ENCODE peak calls at places on chromosomes 6 and 20, in ten cellular contexts. B is fibroblast of lung, S is nephron progenitor cell, K is D721Med, N is foreskin fibroblast, J is WTC11, W is choroid plexus epithelial cell, Y is fibroblast of pulmonary artery, T is MCF 10A, Z is pancreas. P is an unnamed sample.

GRCh38 chr20:62027116-62027515 is 38.6 kb downstream of the TAF4 start:
- DNase-seq in B (no peak), Y (peak), J (no peak), N (no peak), K (no peak), S (no peak), T (no peak), W (no peak), Z (no peak), P (no peak)

GRCh38 chr6:132287101-132287500 is 114.2 kb downstream of the MOXD1 start:
- DNase-seq in W (no peak), S (no peak), Z (no peak), K (no peak), B (no peak), J (no peak), Y (no peak), N (no peak), T (no peak), P (no peak)

GRCh38 chr6:149443411-149444181 is 41.2 kb downstream of the ZC3H12D start:
- DNase-seq in W (peak), T (no peak), J (no peak), S (no peak), N (peak), K (no peak), Y (peak), B (peak), Z (no peak), P (no peak)

GRCh38 chr20:45835230-45836224 is 1.9 kb downstream of the SNX21 start:
- DNase-seq in Y (peak), Z (no peak), T (peak), B (peak), K (no peak), J (no peak), N (peak), S (no peak), W (no peak), P (no peak)

GRCh38 chr6:158629376-158630221 is 14.9 kb downstream of the DYNLT1 start:
- DNase-seq in W (no peak), Z (peak), Y (no peak), J (peak), N (no peak), S (peak), B (no peak), K (no peak), T (no peak), P (no peak)

GRCh38 chr6:84763397-84764331 is 734 bp downstream of the TBX18 start:
- DNase-seq in T (no peak), N (peak), K (no peak), J (peak), Z (no peak), S (peak), W (peak), B (peak), Y (peak), P (no peak)

GRCh38 chr6:135212020-135212806 is 31.1 kb downstream of the MYB start:
- DNase-seq in K (no peak), T (peak), S (no peak), N (peak), Z (no peak), Y (peak), W (peak), B (peak), J (no peak), P (no peak)

GRCh38 chr6:157019733-157020132 is 242.6 kb downstream of the ARID1B start:
- DNase-seq in T (no peak), Y (peak), J (no peak), N (no peak), B (peak), W (peak), S (no peak), Z (no peak), K (no peak), P (no peak)

GRCh38 chr6:137495652-137496391 is 1.6 kb upstream of the OLIG3 start:
- DNase-seq in Z (no peak), J (peak), W (no peak), N (no peak), K (no peak), T (no peak), B (no peak), S (no peak), Y (no peak), P (no peak)

GRCh38 chr6:167573461-167574215 is 248.8 kb downstream of the TTLL2 start:
- DNase-seq in W (no peak), S (no peak), T (no peak), B (no peak), Z (no peak), K (no peak), J (no peak), N (no peak), Y (peak), P (no peak)

GRCh38 chr6:15317934-15318902 is 72.3 kb downstream of the JARID2 start:
- DNase-seq in B (no peak), N (no peak), T (no peak), K (no peak), W (peak), S (no peak), Y (no peak), J (no peak), Z (no peak), P (no peak)

GRCh38 chr6:138001750-138002349 is 105.4 kb downstream of the PERP start:
- DNase-seq in N (peak), S (peak), W (peak), K (no peak), J (peak), Z (peak), T (peak), B (peak), Y (peak), P (no peak)

GRCh38 chr6:165519316-165519715 is 143.7 kb downstream of the PDE10A start:
- DNase-seq in B (no peak), N (no peak), S (no peak), K (no peak), Y (no peak), J (no peak), Z (no peak), W (peak), T (no peak), P (no peak)

GRCh38 chr20:57622579-57623381 is 2.6 kb upstream of the ZBP1 start:
- DNase-seq in J (peak), B (peak), K (no peak), T (peak), Z (peak), Y (peak), W (peak), S (peak), N (peak), P (no peak)

GRCh38 chr6:128370072-128370471 is 150.3 kb downstream of the PTPRK start:
- DNase-seq in Z (no peak), B (peak), K (no peak), W (peak), S (no peak), N (peak), T (peak), Y (peak), J (no peak), P (no peak)

GRCh38 chr6:7150381-7151064 is 42.8 kb downstream of the RREB1 start:
- DNase-seq in N (no peak), B (no peak), W (no peak), T (no peak), S (peak), Y (no peak), Z (no peak), J (peak), K (no peak), P (no peak)

GRCh38 chr6:151481752-151482151 is 12.1 kb upstream of the CCDC170 start:
- DNase-seq in S (no peak), Y (no peak), T (no peak), B (no peak), J (no peak), Z (no peak), K (no peak), W (no peak), N (no peak), P (no peak)

GRCh38 chr20:63495771-63496403 is 3.0 kb downstream of the EEF1A2 start:
- DNase-seq in T (peak), B (peak), K (peak), J (peak), N (no peak), S (peak), W (peak), Z (peak), Y (peak), P (no peak)

GRCh38 chr20:48530957-48531356 is 296.8 kb downstream of the PREX1 start:
- DNase-seq in Z (no peak), W (no peak), B (no peak), S (no peak), Y (no peak), J (no peak), K (no peak), N (no peak), T (peak), P (no peak)

GRCh38 chr6:34359438-34360158 is 32.9 kb downstream of the NUDT3 start:
- DNase-seq in J (no peak), B (no peak), T (peak), Z (no peak), W (peak), N (no peak), S (no peak), Y (no peak), K (no peak), P (no peak)

GRCh38 chr6:163985710-163986109 is 571.2 kb downstream of the QKI start:
- DNase-seq in T (peak), Y (no peak), J (no peak), K (no peak), Z (peak), W (peak), B (peak), S (no peak), N (no peak), P (no peak)

GRCh38 chr6:90045535-90045934 is 151.3 kb downstream of the GJA10 start:
- DNase-seq in Y (no peak), Z (no peak), W (peak), N (no peak), K (no peak), S (no peak), B (no peak), J (no peak), T (no peak), P (no peak)

GRCh38 chr6:44966449-44967091 is 361.6 kb upstream of the RUNX2 start:
- DNase-seq in W (peak), K (no peak), Y (peak), B (peak), Z (no peak), S (no peak), N (peak), J (no peak), T (peak), P (no peak)

GRCh38 chr6:161031721-161032495 is 40.3 kb downstream of the MAP3K4 start:
- DNase-seq in Y (peak), S (no peak), T (peak), N (peak), W (peak), K (no peak), B (peak), Z (no peak), J (no peak), P (no peak)

GRCh38 chr20:9617940-9618339 is 103.5 kb downstream of the LAMP5 start:
- DNase-seq in K (no peak), W (peak), T (peak), J (peak), S (peak), Y (peak), Z (peak), N (peak), B (peak), P (no peak)

GRCh38 chr20:49230021-49230420 is 10.8 kb downstream of the DDX27 start:
- DNase-seq in Z (no peak), S (no peak), W (no peak), B (no peak), N (no peak), T (no peak), J (no peak), Y (no peak), K (no peak), P (no peak)

GRCh38 chr6:12324096-12324495 is 33.9 kb downstream of the EDN1 start:
- DNase-seq in B (no peak), W (peak), K (no peak), Z (no peak), J (no peak), S (no peak), N (peak), Y (peak), T (peak), P (no peak)

GRCh38 chr20:46401478-46401860 is 4.9 kb downstream of the ELMO2 start:
- DNase-seq in N (no peak), J (no peak), T (no peak), Y (no peak), W (no peak), Z (peak), B (no peak), K (no peak), S (no peak), P (no peak)

GRCh38 chr20:50019466-50020256 is 36.9 kb downstream of the SNAI1 start:
- DNase-seq in Y (no peak), W (no peak), N (no peak), B (no peak), T (peak), Z (peak), S (no peak), J (no peak), K (no peak), P (no peak)

GRCh38 chr6:66628917-66629316 is 921.9 kb upstream of the EYS start:
- DNase-seq in W (peak), K (no peak), N (peak), Z (no peak), B (peak), T (peak), J (no peak), S (no peak), Y (peak), P (no peak)

GRCh38 chr20:7459123-7459522 is 481.1 kb downstream of the HAO1 start:
- DNase-seq in N (peak), J (no peak), S (no peak), Z (no peak), K (no peak), Y (peak), T (peak), W (peak), B (peak), P (no peak)

GRCh38 chr20:17504898-17505663 is 26.1 kb downstream of the BFSP1 start:
- DNase-seq in W (peak), K (no peak), B (peak), J (peak), Y (peak), S (peak), Z (no peak), N (peak), T (peak), P (peak)

GRCh38 chr6:168711049-168711640 is 270.2 kb downstream of the SMOC2 start:
- DNase-seq in K (no peak), Z (no peak), B (no peak), W (peak), N (no peak), J (no peak), S (no peak), T (peak), Y (no peak), P (no peak)

GRCh38 chr20:13105864-13106457 is 97.2 kb downstream of the SPTLC3 start:
- DNase-seq in K (no peak), J (no peak), W (peak), N (no peak), B (peak), T (peak), Y (peak), Z (no peak), S (peak), P (no peak)

GRCh38 chr20:8363970-8364733 is 232.1 kb downstream of the PLCB1 start:
- DNase-seq in S (no peak), K (no peak), Y (no peak), J (no peak), N (no peak), B (no peak), T (no peak), W (no peak), Z (no peak), P (no peak)

GRCh38 chr6:81938014-81938761 is 185.7 kb upstream of the TENT5A start:
- DNase-seq in Z (peak), N (peak), Y (peak), W (peak), J (no peak), S (no peak), K (no peak), T (peak), B (peak), P (no peak)

GRCh38 chr6:139764498-139764986 is 390.1 kb upstream of the CITED2 start:
- DNase-seq in N (peak), Y (peak), T (peak), S (no peak), J (no peak), Z (no peak), B (peak), K (no peak), W (peak), P (no peak)

GRCh38 chr20:4038047-4038459 is 22.7 kb upstream of the RNF24 start:
- DNase-seq in N (peak), Z (no peak), J (peak), S (peak), W (peak), B (peak), K (no peak), T (peak), Y (peak), P (peak)

GRCh38 chr6:166006593-166007301 is 160.9 kb downstream of the TBXT start:
- DNase-seq in Z (no peak), B (peak), T (peak), K (no peak), W (peak), N (no peak), J (no peak), S (no peak), Y (peak), P (no peak)

GRCh38 chr6:45477785-45478184 is 100.1 kb upstream of the SUPT3H start:
- DNase-seq in J (no peak), W (no peak), Z (no peak), S (no peak), B (no peak), T (peak), K (no peak), N (no peak), Y (no peak), P (no peak)

DNA sequence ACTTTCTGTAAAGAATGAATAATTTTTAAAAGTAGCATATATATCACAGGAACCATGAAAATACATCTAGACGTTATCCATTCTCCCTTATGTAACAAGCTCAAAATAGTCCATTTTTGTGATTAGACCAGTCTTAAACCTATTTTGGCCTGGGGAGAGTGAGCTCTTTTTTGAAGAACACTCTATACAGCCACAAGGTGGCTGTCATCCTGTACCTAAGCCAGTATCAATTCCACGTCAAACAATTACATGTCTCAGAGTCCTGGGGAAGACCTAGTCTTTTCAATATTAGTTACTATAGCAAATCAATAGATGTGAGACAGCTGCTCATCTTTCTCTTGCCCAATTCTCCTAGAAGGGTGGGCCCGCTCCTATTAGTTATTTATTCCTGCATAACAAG is 28.4 kb downstream of the FBXO5 start:
- DNase-seq in J (no peak), K (no peak), Z (no peak), N (no peak), S (no peak), W (peak), B (no peak), Y (no peak), T (no peak), P (no peak)
- TF ChIP-seq CTCF in J (no peak), K (peak), Z (no peak), N (no peak), S (no peak), W (peak), B (no peak), Y (no peak), T (no peak), P (no peak)

DNA sequence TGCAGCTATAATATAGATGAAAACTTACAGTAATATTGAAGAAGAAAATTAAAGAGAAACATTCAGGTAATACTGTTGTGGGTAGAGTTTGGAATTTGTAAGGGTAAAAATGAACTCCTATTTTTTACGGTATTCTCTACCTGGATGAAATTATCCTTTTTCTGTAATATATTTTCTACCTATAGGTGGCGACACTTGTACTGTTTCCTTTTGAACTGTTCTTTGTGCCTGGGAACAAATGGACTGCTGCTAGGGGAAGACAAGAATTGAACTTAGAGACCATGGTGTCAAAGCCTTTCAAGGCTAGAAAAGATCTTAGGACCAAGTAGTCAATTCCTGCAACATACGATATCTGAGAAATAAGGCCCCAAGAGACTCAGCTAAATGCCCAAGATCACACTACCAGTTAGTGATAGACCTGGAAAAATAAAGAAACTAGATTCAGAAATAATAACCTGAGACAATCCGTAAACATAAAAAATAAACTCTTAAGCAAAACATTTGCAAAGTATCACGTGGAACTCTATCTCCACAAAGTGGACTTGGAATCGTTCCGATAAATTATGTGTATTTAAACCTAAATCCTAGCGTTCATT is 383.8 kb downstream of the TFAP2A start:
- DNase-seq in Y (no peak), Z (no peak), K (no peak), S (peak), W (no peak), J (no peak), N (no peak), T (peak), B (no peak), P (no peak)
- TF ChIP-seq CTCF in Y (peak), Z (no peak), K (peak), S (peak), W (peak), J (peak), N (peak), T (peak), B (peak), P (peak)

DNA sequence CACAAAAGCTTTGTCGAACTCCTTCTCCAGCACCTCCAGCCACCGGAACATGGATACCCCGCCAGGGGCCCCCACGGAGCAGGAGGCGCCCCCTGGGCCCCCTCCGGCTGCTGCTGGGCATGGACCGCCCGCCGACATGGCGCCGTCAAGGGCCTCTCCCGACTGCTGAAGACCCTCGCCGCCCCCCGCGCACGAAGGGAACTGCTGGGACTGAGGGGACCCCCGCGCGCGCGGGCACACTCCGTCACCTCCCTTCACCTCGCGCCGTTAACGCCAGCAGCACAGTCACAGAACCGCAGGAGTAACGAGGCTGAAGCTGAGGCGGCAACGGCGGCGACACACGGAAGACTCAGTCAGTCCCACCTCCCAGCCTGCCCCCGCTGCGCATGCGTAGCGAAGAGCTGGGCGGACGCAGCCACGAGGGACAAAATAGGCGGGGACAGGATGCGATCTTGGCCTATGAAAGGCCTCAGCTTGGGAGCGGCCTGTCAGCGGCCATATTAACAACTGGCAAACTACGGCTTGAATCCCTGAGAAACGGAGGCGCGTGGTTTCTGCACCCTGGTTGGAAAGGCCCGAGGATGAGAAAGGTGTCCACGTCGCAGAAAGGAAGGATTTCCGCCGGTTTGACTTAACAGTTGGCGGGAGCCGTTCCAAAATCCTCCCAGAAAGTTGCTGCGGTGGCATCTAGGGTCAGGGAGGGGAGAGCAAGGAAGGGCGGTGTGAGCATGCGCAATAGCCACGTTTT is at the start of gene GOPC:
- DNase-seq in Z (peak), B (peak), J (peak), N (peak), T (peak), W (peak), S (peak), K (peak), Y (peak), P (peak)
- TF ChIP-seq CTCF in Z (no peak), B (peak), J (no peak), N (no peak), T (no peak), W (peak), S (no peak), K (no peak), Y (peak), P (no peak)

GRCh38 chr6:53513519-53513966 is 31.4 kb downstream of the GCLC start:
- DNase-seq in S (no peak), N (no peak), T (no peak), J (no peak), K (no peak), Z (no peak), Y (no peak), B (peak), W (no peak), P (no peak)
- TF ChIP-seq CTCF in S (no peak), N (no peak), T (no peak), J (no peak), K (no peak), Z (no peak), Y (no peak), B (peak), W (no peak), P (no peak)

P was measured in CD14-positive monocyte.